ENCODE peak calls at places on chromosomes 1 and 21, in eight cellular contexts. One of them, this sample, is unnamed.

GRCh38 chr1:111777301-111777700 is 21.6 kb downstream of the DDX20 start:
- DNase-seq in Calu3: no peak
- DNase-seq in NCI-H2171 treated with DMSO at 0.1 percent for 48 hours: no peak
- DNase-seq in T-cell: no peak
- DNase-seq in activated CD4-positive, alpha-beta T cell treated with anti-CD3 and anti-CD28 coated beads, Interleukin-2, amount 10 ng/mL, durations not matched to agents 7 days and 5 days: no peak
- DNase-seq in GM20000: no peak
- DNase-seq in LHCN-M2: no peak
- DNase-seq in progenitor cell of endocrine pancreas: no peak
- DNase-seq in this sample: no peak

GRCh38 chr21:44657635-44658183 is at the start of gene KRTAP12-3:
- DNase-seq in Calu3: no peak
- DNase-seq in NCI-H2171 treated with DMSO at 0.1 percent for 48 hours: no peak
- DNase-seq in T-cell: peak
- DNase-seq in activated CD4-positive, alpha-beta T cell treated with anti-CD3 and anti-CD28 coated beads, Interleukin-2, amount 10 ng/mL, durations not matched to agents 7 days and 5 days: peak
- DNase-seq in GM20000: no peak
- DNase-seq in LHCN-M2: no peak
- DNase-seq in progenitor cell of endocrine pancreas: no peak
- DNase-seq in this sample: no peak

GRCh38 chr1:204647114-204647804 is 38.3 kb downstream of the LRRN2 start:
- DNase-seq in Calu3: peak
- DNase-seq in NCI-H2171 treated with DMSO at 0.1 percent for 48 hours: peak
- DNase-seq in T-cell: no peak
- DNase-seq in activated CD4-positive, alpha-beta T cell treated with anti-CD3 and anti-CD28 coated beads, Interleukin-2, amount 10 ng/mL, durations not matched to agents 7 days and 5 days: peak
- DNase-seq in GM20000: peak
- DNase-seq in LHCN-M2: peak
- DNase-seq in progenitor cell of endocrine pancreas: no peak
- DNase-seq in this sample: peak

GRCh38 chr1:103337779-103338178 is 187.7 kb upstream of the RNPC3 start:
- DNase-seq in Calu3: no peak
- DNase-seq in NCI-H2171 treated with DMSO at 0.1 percent for 48 hours: no peak
- DNase-seq in T-cell: no peak
- DNase-seq in activated CD4-positive, alpha-beta T cell treated with anti-CD3 and anti-CD28 coated beads, Interleukin-2, amount 10 ng/mL, durations not matched to agents 7 days and 5 days: no peak
- DNase-seq in GM20000: no peak
- DNase-seq in LHCN-M2: no peak
- DNase-seq in progenitor cell of endocrine pancreas: no peak
- DNase-seq in this sample: no peak

GRCh38 chr1:12275370-12275769 is 45.5 kb downstream of the VPS13D start:
- DNase-seq in Calu3: peak
- DNase-seq in NCI-H2171 treated with DMSO at 0.1 percent for 48 hours: no peak
- DNase-seq in T-cell: peak
- DNase-seq in activated CD4-positive, alpha-beta T cell treated with anti-CD3 and anti-CD28 coated beads, Interleukin-2, amount 10 ng/mL, durations not matched to agents 7 days and 5 days: peak
- DNase-seq in GM20000: peak
- DNase-seq in LHCN-M2: peak
- DNase-seq in progenitor cell of endocrine pancreas: peak
- DNase-seq in this sample: peak

GRCh38 chr21:40169971-40170370 is 302.7 kb downstream of the PCP4 start:
- DNase-seq in Calu3: no peak
- DNase-seq in NCI-H2171 treated with DMSO at 0.1 percent for 48 hours: no peak
- DNase-seq in T-cell: no peak
- DNase-seq in activated CD4-positive, alpha-beta T cell treated with anti-CD3 and anti-CD28 coated beads, Interleukin-2, amount 10 ng/mL, durations not matched to agents 7 days and 5 days: no peak
- DNase-seq in GM20000: no peak
- DNase-seq in LHCN-M2: no peak
- DNase-seq in progenitor cell of endocrine pancreas: no peak
- DNase-seq in this sample: no peak

GRCh38 chr1:180911640-180912161 is 996 bp upstream of the KIAA1614 start:
- DNase-seq in Calu3: no peak
- DNase-seq in NCI-H2171 treated with DMSO at 0.1 percent for 48 hours: no peak
- DNase-seq in T-cell: no peak
- DNase-seq in activated CD4-positive, alpha-beta T cell treated with anti-CD3 and anti-CD28 coated beads, Interleukin-2, amount 10 ng/mL, durations not matched to agents 7 days and 5 days: no peak
- DNase-seq in GM20000: no peak
- DNase-seq in LHCN-M2: peak
- DNase-seq in progenitor cell of endocrine pancreas: no peak
- DNase-seq in this sample: no peak

GRCh38 chr1:20069932-20070331 is at the start of gene PLA2G5:
- DNase-seq in Calu3: no peak
- DNase-seq in NCI-H2171 treated with DMSO at 0.1 percent for 48 hours: no peak
- DNase-seq in T-cell: no peak
- DNase-seq in activated CD4-positive, alpha-beta T cell treated with anti-CD3 and anti-CD28 coated beads, Interleukin-2, amount 10 ng/mL, durations not matched to agents 7 days and 5 days: no peak
- DNase-seq in GM20000: no peak
- DNase-seq in LHCN-M2: no peak
- DNase-seq in progenitor cell of endocrine pancreas: no peak
- DNase-seq in this sample: peak

GRCh38 chr1:46020005-46020404 is 112.4 kb downstream of the PIK3R3 start:
- DNase-seq in Calu3: no peak
- DNase-seq in NCI-H2171 treated with DMSO at 0.1 percent for 48 hours: no peak
- DNase-seq in T-cell: no peak
- DNase-seq in activated CD4-positive, alpha-beta T cell treated with anti-CD3 and anti-CD28 coated beads, Interleukin-2, amount 10 ng/mL, durations not matched to agents 7 days and 5 days: no peak
- DNase-seq in GM20000: no peak
- DNase-seq in LHCN-M2: peak
- DNase-seq in progenitor cell of endocrine pancreas: no peak
- DNase-seq in this sample: no peak

GRCh38 chr1:36580524-36580923 is 97.8 kb upstream of the CSF3R start:
- DNase-seq in Calu3: no peak
- DNase-seq in NCI-H2171 treated with DMSO at 0.1 percent for 48 hours: peak
- DNase-seq in T-cell: no peak
- DNase-seq in activated CD4-positive, alpha-beta T cell treated with anti-CD3 and anti-CD28 coated beads, Interleukin-2, amount 10 ng/mL, durations not matched to agents 7 days and 5 days: no peak
- DNase-seq in GM20000: no peak
- DNase-seq in LHCN-M2: no peak
- DNase-seq in progenitor cell of endocrine pancreas: no peak
- DNase-seq in this sample: no peak

GRCh38 chr1:247797518-247797917 is 26.4 kb downstream of the OR14A16 start:
- DNase-seq in Calu3: no peak
- DNase-seq in NCI-H2171 treated with DMSO at 0.1 percent for 48 hours: no peak
- DNase-seq in T-cell: no peak
- DNase-seq in activated CD4-positive, alpha-beta T cell treated with anti-CD3 and anti-CD28 coated beads, Interleukin-2, amount 10 ng/mL, durations not matched to agents 7 days and 5 days: no peak
- DNase-seq in GM20000: no peak
- DNase-seq in LHCN-M2: no peak
- DNase-seq in progenitor cell of endocrine pancreas: no peak
- DNase-seq in this sample: no peak

GRCh38 chr21:41768371-41769042 is 1.7 kb upstream of the RIPK4 start:
- DNase-seq in Calu3: peak
- DNase-seq in NCI-H2171 treated with DMSO at 0.1 percent for 48 hours: peak
- DNase-seq in T-cell: no peak
- DNase-seq in activated CD4-positive, alpha-beta T cell treated with anti-CD3 and anti-CD28 coated beads, Interleukin-2, amount 10 ng/mL, durations not matched to agents 7 days and 5 days: peak
- DNase-seq in GM20000: no peak
- DNase-seq in LHCN-M2: peak
- DNase-seq in progenitor cell of endocrine pancreas: no peak
- DNase-seq in this sample: peak

GRCh38 chr1:203622486-203622885 is 4.1 kb upstream of the ATP2B4 start:
- DNase-seq in Calu3: no peak
- DNase-seq in NCI-H2171 treated with DMSO at 0.1 percent for 48 hours: no peak
- DNase-seq in T-cell: no peak
- DNase-seq in activated CD4-positive, alpha-beta T cell treated with anti-CD3 and anti-CD28 coated beads, Interleukin-2, amount 10 ng/mL, durations not matched to agents 7 days and 5 days: no peak
- DNase-seq in GM20000: no peak
- DNase-seq in LHCN-M2: no peak
- DNase-seq in progenitor cell of endocrine pancreas: no peak
- DNase-seq in this sample: no peak

GRCh38 chr1:27021347-27022031 is 8.8 kb upstream of the TENT5B start:
- DNase-seq in Calu3: no peak
- DNase-seq in NCI-H2171 treated with DMSO at 0.1 percent for 48 hours: no peak
- DNase-seq in T-cell: no peak
- DNase-seq in activated CD4-positive, alpha-beta T cell treated with anti-CD3 and anti-CD28 coated beads, Interleukin-2, amount 10 ng/mL, durations not matched to agents 7 days and 5 days: no peak
- DNase-seq in GM20000: no peak
- DNase-seq in LHCN-M2: no peak
- DNase-seq in progenitor cell of endocrine pancreas: no peak
- DNase-seq in this sample: no peak

GRCh38 chr1:34736711-34737110 is 18.1 kb upstream of the GJB5 start:
- DNase-seq in Calu3: no peak
- DNase-seq in NCI-H2171 treated with DMSO at 0.1 percent for 48 hours: peak
- DNase-seq in T-cell: no peak
- DNase-seq in activated CD4-positive, alpha-beta T cell treated with anti-CD3 and anti-CD28 coated beads, Interleukin-2, amount 10 ng/mL, durations not matched to agents 7 days and 5 days: no peak
- DNase-seq in GM20000: no peak
- DNase-seq in LHCN-M2: no peak
- DNase-seq in progenitor cell of endocrine pancreas: no peak
- DNase-seq in this sample: no peak

This sample was measured in colonic mucosa.